ENCODE peak calls at places on chromosome 7, in four cellular contexts. M is fibroblast of pulmonary artery, L is WTC11, R is HFFc6. X is an unnamed sample.

GRCh38 chr7:116446179-116446855 is 53.2 kb upstream of the CAV2 start:
- DNase-seq in M (peak; percentile 75), L (no peak), R (no peak), X (no peak)

GRCh38 chr7:156143158-156143557 is 330.9 kb upstream of the SHH start:
- DNase-seq in M (no peak), L (no peak), R (no peak), X (no peak)

GRCh38 chr7:55474944-55475911 is 97.1 kb downstream of the VOPP1 start:
- DNase-seq in M (no peak), L (no peak), R (no peak), X (no peak)

GRCh38 chr7:93890464-93891068 is at the start of gene TFPI2:
- DNase-seq in M (peak; percentile 90), L (peak; percentile 58), R (peak; percentile 23), X (peak; percentile 85)

GRCh38 chr7:100894860-100895700 is 608 bp downstream of the ACHE start:
- DNase-seq in M (no peak), L (peak; percentile 95), R (no peak), X (peak; percentile 90)

GRCh38 chr7:47782022-47782421 is 166.2 kb downstream of the PKD1L1 start:
- DNase-seq in M (peak; percentile 46), L (no peak), R (no peak), X (no peak)

GRCh38 chr7:79823246-79823951 is 311.2 kb upstream of the GNAI1 start:
- DNase-seq in M (peak; percentile 33), L (no peak), R (no peak), X (no peak)

GRCh38 chr7:7177044-7177517 is 5.3 kb upstream of the C1GALT1 start:
- DNase-seq in M (peak; percentile 83), L (no peak), R (peak; percentile 75), X (no peak)

GRCh38 chr7:151598045-151598444 is 78.3 kb upstream of the RHEB start:
- DNase-seq in M (peak; percentile 73), L (no peak), R (peak; percentile 76), X (no peak)

GRCh38 chr7:93298671-93299070 is 66.5 kb downstream of the VPS50 start:
- DNase-seq in M (peak; percentile 35), L (no peak), R (peak; percentile 27), X (no peak)

GRCh38 chr7:17301491-17302101 is 3.1 kb downstream of the AHR start:
- DNase-seq in M (peak; percentile 69), L (no peak), R (peak; percentile 31), X (no peak)

GRCh38 chr7:52909935-52910334 is 125.5 kb upstream of the POM121L12 start:
- DNase-seq in M (no peak), L (no peak), R (no peak), X (no peak)

GRCh38 chr7:21261627-21262564 is 166.0 kb upstream of the SP4 start:
- DNase-seq in M (peak; percentile 53), L (peak; percentile 58), R (peak; percentile 6), X (no peak)

GRCh38 chr7:101363734-101364374 is 1.2 kb downstream of the COL26A1 start:
- DNase-seq in M (peak; percentile 62), L (peak; percentile 75), R (peak; percentile 12), X (peak; percentile 90)

GRCh38 chr7:23472974-23473847 is 2.9 kb upstream of the IGF2BP3 start:
- DNase-seq in M (no peak), L (no peak), R (no peak), X (no peak)

GRCh38 chr7:25854608-25855497 is 297.1 kb upstream of the NFE2L3 start:
- DNase-seq in M (peak; percentile 83), L (peak; percentile 70), R (peak; percentile 85), X (no peak)

GRCh38 chr7:108440613-108441012 is 15.6 kb downstream of the NRCAM start:
- DNase-seq in M (no peak), L (no peak), R (no peak), X (no peak)

GRCh38 chr7:139731802-139732470 is 45.9 kb downstream of the HIPK2 start:
- DNase-seq in M (peak; percentile 98), L (no peak), R (peak; percentile 76), X (no peak)

GRCh38 chr7:96331233-96331632 is 9.3 kb upstream of the SLC25A13 start:
- DNase-seq in M (no peak), L (no peak), R (no peak), X (no peak)

GRCh38 chr7:148982596-148983219 is 45.6 kb downstream of the PDIA4 start:
- DNase-seq in M (peak; percentile 63), L (no peak), R (peak; percentile 21), X (no peak)

GRCh38 chr7:29019275-29019820 is 61.2 kb upstream of the TRIL start:
- DNase-seq in M (peak; percentile 35), L (no peak), R (no peak), X (no peak)
- TF ChIP-seq CTCF in M (peak; percentile 45), L (no peak), R (peak; percentile 11), X (no peak)

DNA sequence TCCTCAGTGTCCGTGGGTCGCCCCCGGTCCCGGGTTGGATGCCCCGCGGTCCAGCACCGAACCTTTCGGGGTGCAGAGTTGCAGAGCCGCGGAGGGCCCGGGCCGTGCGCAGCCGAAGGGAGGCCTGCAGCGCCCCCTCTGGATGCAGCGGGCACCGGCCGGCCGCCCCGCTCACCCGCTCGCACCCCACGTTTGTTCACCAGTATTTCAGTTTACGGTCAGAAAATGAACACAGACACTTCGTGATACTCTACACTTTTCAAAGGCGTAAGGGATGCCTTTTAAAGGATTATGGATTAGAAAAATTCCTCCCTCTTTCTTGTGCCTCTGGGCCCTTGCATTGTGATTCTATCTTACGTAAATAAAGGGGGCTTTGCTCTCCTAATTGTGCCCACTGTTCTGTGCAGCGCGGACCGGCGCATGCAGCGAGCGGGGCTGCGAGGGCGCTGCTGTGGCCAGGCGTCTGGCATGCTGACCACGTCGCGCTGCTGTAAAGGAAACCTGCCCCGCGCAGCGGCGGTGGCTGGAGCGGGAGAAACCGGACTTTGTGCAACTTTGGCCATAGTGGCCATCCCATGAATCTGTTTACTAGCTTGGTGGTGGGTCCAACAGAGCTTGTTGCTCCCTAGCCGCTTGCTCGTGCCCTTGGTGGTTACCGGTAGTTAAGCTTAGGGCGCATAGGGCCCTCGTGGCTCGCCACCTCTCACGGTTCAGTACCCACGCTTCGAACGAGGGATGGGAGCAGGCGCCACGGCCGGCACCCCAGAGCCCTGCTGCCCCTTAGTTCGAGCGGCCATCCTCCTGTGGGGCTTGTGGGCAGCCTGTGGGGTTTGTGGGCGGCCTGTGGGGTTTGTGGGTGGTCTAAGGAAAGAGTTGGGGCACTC is 755 bp upstream of the MEST start:
- DNase-seq in M (peak; percentile 43), L (peak; percentile 71), R (no peak), X (peak; percentile 88)
- TF ChIP-seq CTCF in M (peak; percentile 28), L (peak; percentile 81), R (peak; percentile 77), X (peak; percentile 81)

GRCh38 chr7:113710310-113711106 is 208.3 kb downstream of the PPP1R3A start:
- DNase-seq in M (peak; percentile 91), L (peak; percentile 49), R (peak; percentile 75), X (no peak)

GRCh38 chr7:113705439-113705838 is 213.4 kb downstream of the PPP1R3A start:
- DNase-seq in M (no peak), L (no peak), R (no peak), X (no peak)
- TF ChIP-seq CTCF in M (no peak), L (no peak), R (no peak), X (no peak)

GRCh38 chr7:36148422-36149065 is 4.5 kb upstream of the EEPD1 start:
- DNase-seq in M (no peak), L (no peak), R (no peak), X (no peak)
- TF ChIP-seq CTCF in M (no peak), L (no peak), R (no peak), X (no peak)

GRCh38 chr7:9264395-9264794 is 831.0 kb downstream of the NXPH1 start:
- DNase-seq in M (no peak), L (no peak), R (no peak), X (no peak)
- TF ChIP-seq CTCF in M (no peak), L (no peak), R (no peak), X (peak; percentile 38)

GRCh38 chr7:157926107-157926506 is 589.3 kb downstream of the DNAJB6 start:
- DNase-seq in M (no peak), L (no peak), R (no peak), X (no peak)

GRCh38 chr7:157928171-157928794 is 591.5 kb downstream of the DNAJB6 start:
- DNase-seq in M (no peak), L (no peak), R (no peak), X (no peak)

GRCh38 chr7:157928808-157929425 is 592.1 kb downstream of the DNAJB6 start:
- DNase-seq in M (no peak), L (no peak), R (no peak), X (no peak)

GRCh38 chr7:157926521-157927167 is 589.8 kb downstream of the DNAJB6 start:
- DNase-seq in M (no peak), L (no peak), R (no peak), X (no peak)

DNA sequence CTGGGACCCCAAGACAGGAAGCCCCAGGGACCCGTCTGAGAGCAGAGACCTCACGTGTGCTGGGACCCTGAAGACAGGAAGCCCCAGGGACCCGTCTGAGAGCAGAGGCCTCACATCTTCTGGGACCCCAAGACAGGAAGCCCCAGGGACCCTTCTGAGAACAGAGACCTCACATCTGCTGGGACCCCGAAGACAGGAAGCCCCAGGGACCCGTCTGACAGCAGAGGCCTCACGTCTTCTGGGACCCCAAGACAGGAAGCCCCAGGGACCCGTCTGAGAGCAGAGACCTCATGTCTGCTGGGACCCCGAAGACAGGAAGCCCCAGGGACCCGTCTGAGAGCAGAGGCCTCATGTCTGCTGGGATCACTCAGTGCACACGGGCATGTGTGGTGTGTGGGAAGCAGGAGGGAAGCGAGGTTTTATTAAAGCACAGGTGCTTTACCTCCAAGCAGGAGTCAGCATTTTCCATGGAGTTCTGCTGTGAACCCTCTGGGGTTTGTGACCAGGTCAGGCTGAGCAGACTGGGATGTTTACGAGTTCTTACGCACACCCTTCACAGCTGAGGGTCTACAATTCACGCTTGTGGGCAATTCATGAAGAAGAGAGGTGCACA is 590.6 kb downstream of the DNAJB6 start:
- DNase-seq in M (no peak), L (no peak), R (no peak), X (no peak)
- TF ChIP-seq CTCF in M (no peak), L (no peak), R (no peak), X (no peak)

DNA sequence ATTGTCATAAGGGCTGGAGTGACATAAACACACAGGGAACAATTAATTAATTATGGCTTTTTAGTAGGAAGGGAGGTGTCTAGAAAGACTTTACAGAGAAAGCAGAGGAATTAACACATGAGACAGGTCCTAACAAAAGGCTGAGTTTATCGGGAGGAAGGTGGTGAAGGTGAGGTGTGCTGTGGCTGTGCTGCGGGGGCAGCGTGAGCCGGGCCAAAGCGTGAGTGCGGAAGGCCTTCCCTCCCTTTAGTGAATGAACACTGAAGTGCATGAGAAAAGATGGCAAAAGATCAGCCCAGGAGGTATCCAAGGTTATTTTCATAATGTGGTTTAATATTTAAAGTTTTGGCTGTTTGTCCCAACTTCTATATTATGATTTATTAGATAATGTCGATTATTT is 243.4 kb upstream of the PLXNA4 start:
- DNase-seq in M (no peak), L (no peak), R (no peak), X (no peak)
- TF ChIP-seq CTCF in M (no peak), L (no peak), R (no peak), X (no peak)

GRCh38 chr7:68725843-68726242 is 872.4 kb upstream of the AUTS2 start:
- DNase-seq in M (no peak), L (no peak), R (no peak), X (no peak)
- TF ChIP-seq CTCF in M (no peak), L (no peak), R (peak; percentile 17), X (no peak)

X was measured in osteocyte.